ENCODE peak calls at places on chromosomes 16 and 17, in nine cellular contexts. W is fibroblast of the aortic adventitia, H is adipocyte, S is astrocyte of the spinal cord, A is HL-60, N is GM23248, D is IMR-90, X is ovary, K is lower leg skin. R is an unnamed sample.

GRCh38 chr16:70627696-70628095 is 18.7 kb upstream of the IL34 start:
- DNase-seq in W (no peak), H (no peak), S (no peak), A (no peak), N (no peak), D (no peak), X (no peak), K (no peak), R (no peak)

GRCh38 chr17:16435951-16436886 is 20.8 kb downstream of the TRPV2 start:
- DNase-seq in W (no peak), H (no peak), S (no peak), A (no peak), N (no peak), D (no peak), X (no peak), K (no peak), R (no peak)

GRCh38 chr16:84819644-84820304 is at the start of gene CRISPLD2:
- DNase-seq in W (peak; percentile 78), H (peak; percentile 98), S (peak; percentile 88), A (peak; percentile 86), N (peak; percentile 95), D (peak; percentile 84), X (peak; percentile 97), K (peak; percentile 88), R (peak; percentile 82)

GRCh38 chr16:11757671-11758545 is 15.3 kb upstream of the TXNDC11 start:
- DNase-seq in W (peak; percentile 53), H (peak; percentile 62), S (peak; percentile 85), A (no peak), N (peak; percentile 15), D (peak; percentile 70), X (no peak), K (no peak), R (peak; percentile 75)

GRCh38 chr16:84194470-84195200 is 3.7 kb downstream of the ADAD2 start:
- DNase-seq in W (no peak), H (no peak), S (no peak), A (peak; percentile 5), N (no peak), D (no peak), X (no peak), K (no peak), R (no peak)

GRCh38 chr16:57257455-57258070 is 12.5 kb downstream of the ARL2BP start:
- DNase-seq in W (no peak), H (no peak), S (no peak), A (no peak), N (no peak), D (no peak), X (no peak), K (no peak), R (no peak)

GRCh38 chr16:4452674-4453073 is 21.8 kb downstream of the NMRAL1 start:
- DNase-seq in W (no peak), H (no peak), S (no peak), A (no peak), N (no peak), D (no peak), X (no peak), K (no peak), R (no peak)

GRCh38 chr16:30523768-30524574 is 2.4 kb downstream of the ZNF768 start:
- DNase-seq in W (no peak), H (no peak), S (peak; percentile 18), A (peak; percentile 23), N (no peak), D (no peak), X (peak; percentile 44), K (no peak), R (peak; percentile 30)

GRCh38 chr17:7479389-7480192 is at the start of gene ZBTB4:
- DNase-seq in W (peak; percentile 40), H (peak; percentile 79), S (peak; percentile 35), A (no peak), N (peak; percentile 81), D (peak; percentile 21), X (peak; percentile 80), K (no peak), R (peak; percentile 55)

GRCh38 chr17:82217120-82217529 is 4.5 kb upstream of the CCDC57 start:
- DNase-seq in W (no peak), H (no peak), S (peak; percentile 32), A (no peak), N (no peak), D (no peak), X (no peak), K (no peak), R (peak; percentile 56)

GRCh38 chr17:57357392-57357784 is 101.1 kb downstream of the MSI2 start:
- DNase-seq in W (no peak), H (no peak), S (peak; percentile 52), A (no peak), N (no peak), D (no peak), X (peak; percentile 59), K (no peak), R (no peak)

GRCh38 chr17:58337600-58338453 is 9.2 kb upstream of the TSPOAP1 start:
- DNase-seq in W (peak; percentile 72), H (peak; percentile 21), S (peak; percentile 89), A (peak; percentile 97), N (peak; percentile 87), D (peak; percentile 96), X (no peak), K (peak; percentile 66), R (peak; percentile 82)

GRCh38 chr17:2056221-2057129 is 1.6 kb downstream of the HIC1 start:
- DNase-seq in W (peak; percentile 66), H (peak; percentile 59), S (peak; percentile 73), A (no peak), N (peak; percentile 71), D (peak; percentile 64), X (peak; percentile 65), K (no peak), R (peak; percentile 72)

GRCh38 chr16:80300456-80300855 is 240.3 kb upstream of the DYNLRB2 start:
- DNase-seq in W (no peak), H (no peak), S (no peak), A (no peak), N (peak; percentile 42), D (no peak), X (no peak), K (no peak), R (no peak)

GRCh38 chr16:72995151-72995881 is 52.6 kb downstream of the ZFHX3 start:
- DNase-seq in W (no peak), H (no peak), S (no peak), A (peak; percentile 34), N (no peak), D (no peak), X (no peak), K (no peak), R (no peak)

GRCh38 chr16:66387817-66388332 is 21.4 kb downstream of the CDH5 start:
- DNase-seq in W (no peak), H (no peak), S (no peak), A (no peak), N (no peak), D (no peak), X (no peak), K (no peak), R (no peak)
- H3K4me3 ChIP-seq in W (no peak overlapping the region), H (no peak overlapping the region), S (no peak overlapping the region), A (no peak overlapping the region), N (no peak overlapping the region), D (no peak overlapping the region), X (no peak overlapping the region), K (no peak overlapping the region), R (no peak overlapping the region)

DNA sequence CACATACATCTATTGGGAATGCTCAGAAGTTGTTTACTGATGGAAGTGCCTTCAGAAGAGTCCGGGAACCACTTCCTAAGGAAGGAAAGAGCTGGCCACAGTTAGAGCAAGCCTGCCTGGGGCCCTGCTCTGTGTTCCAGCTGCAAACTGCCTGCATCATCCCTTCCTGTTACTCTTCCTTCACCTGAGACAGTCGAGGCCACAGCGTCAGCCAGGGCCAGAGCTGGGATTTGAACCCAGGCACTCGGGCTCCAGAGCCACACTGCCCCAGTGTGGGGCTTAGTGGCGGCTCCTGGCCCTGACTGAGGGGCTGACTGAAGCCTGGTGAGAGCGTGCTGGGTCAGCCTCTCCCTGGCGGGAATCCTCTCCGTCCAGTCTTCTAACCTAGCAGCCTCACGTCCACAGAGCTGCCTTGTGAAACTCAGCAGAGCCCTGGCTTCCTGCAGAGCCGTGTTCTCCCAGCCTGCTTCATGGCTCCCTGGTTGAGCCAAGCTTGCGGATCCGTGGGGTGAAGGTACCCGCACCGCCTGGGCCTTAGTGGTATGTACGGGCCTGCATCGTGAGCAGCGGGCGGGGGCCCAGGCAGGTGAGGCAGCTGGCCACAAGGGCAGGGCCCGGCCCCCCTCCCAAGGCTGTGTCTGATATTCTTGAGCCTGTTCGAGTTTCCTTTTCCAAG is 4.6 kb upstream of the C17orf99 start:
- DNase-seq in W (no peak), H (no peak), S (no peak), A (no peak), N (no peak), D (no peak), X (no peak), K (no peak), R (no peak)
- H3K4me3 ChIP-seq in W (no peak overlapping the region), H (no peak overlapping the region), S (no peak overlapping the region), A (no peak overlapping the region), N (no peak overlapping the region), D (no peak overlapping the region), X (no peak overlapping the region), K (no peak overlapping the region), R (no peak overlapping the region)

GRCh38 chr16:49637933-49638695 is 217.8 kb downstream of the ZNF423 start:
- DNase-seq in W (no peak), H (no peak), S (no peak), A (no peak), N (no peak), D (no peak), X (no peak), K (no peak), R (no peak)

GRCh38 chr16:49638696-49639629 is 216.9 kb downstream of the ZNF423 start:
- DNase-seq in W (no peak), H (peak; percentile 39), S (no peak), A (no peak), N (no peak), D (peak; percentile 12), X (peak; percentile 70), K (no peak), R (peak; percentile 34)

GRCh38 chr16:49640606-49641005 is 215.3 kb downstream of the ZNF423 start:
- DNase-seq in W (no peak), H (peak; percentile 4), S (peak; percentile 36), A (no peak), N (no peak), D (no peak), X (peak; percentile 63), K (no peak), R (no peak)

GRCh38 chr16:49641250-49641649 is 214.7 kb downstream of the ZNF423 start:
- DNase-seq in W (no peak), H (no peak), S (no peak), A (no peak), N (no peak), D (no peak), X (no peak), K (no peak), R (no peak)

GRCh38 chr16:49639739-49640388 is 216.0 kb downstream of the ZNF423 start:
- DNase-seq in W (peak; percentile 72), H (peak; percentile 85), S (peak; percentile 95), A (no peak), N (no peak), D (peak; percentile 77), X (peak; percentile 88), K (no peak), R (peak; percentile 73)
- H3K4me3 ChIP-seq in W (no peak overlapping the region), H (peak overlapping the region; percentile 38), S (no peak overlapping the region), A (no peak overlapping the region), N (no peak overlapping the region), D (no peak overlapping the region), X (peak overlapping the region; percentile 13), K (no peak overlapping the region), R (no peak overlapping the region)

DNA sequence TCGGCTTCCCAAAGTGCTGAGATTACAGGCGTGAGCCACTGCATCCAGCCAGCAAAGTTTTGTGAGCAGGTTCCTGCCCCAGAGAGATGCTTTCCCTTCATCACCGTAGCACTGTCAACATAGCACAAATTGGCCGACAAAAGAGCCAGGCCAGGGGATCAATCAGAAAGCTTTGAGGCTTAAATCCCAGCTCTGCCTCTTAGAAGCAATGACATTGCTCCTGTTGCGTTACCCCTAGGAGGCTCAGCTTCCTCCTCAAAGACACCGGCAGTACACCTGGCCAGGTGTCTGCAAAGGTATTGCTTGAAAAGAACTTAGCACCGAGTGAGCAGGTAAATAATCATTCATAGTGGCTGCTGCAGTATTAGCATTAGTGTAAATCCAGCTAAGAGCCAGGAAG is 86.5 kb downstream of the NDE1 start:
- DNase-seq in W (no peak), H (no peak), S (no peak), A (no peak), N (no peak), D (no peak), X (no peak), K (no peak), R (no peak)
- H3K4me3 ChIP-seq in W (no peak overlapping the region), H (no peak overlapping the region), S (no peak overlapping the region), A (no peak overlapping the region), N (no peak overlapping the region), D (no peak overlapping the region), X (no peak overlapping the region), K (no peak overlapping the region), R (no peak overlapping the region)